ENCODE peak calls at places on chromosomes 5 and 9, in ten cellular contexts. W, J, E, P, H, S, M, D, G and Q are unnamed samples.

GRCh38 chr9:16282216-16282615 is 588.3 kb downstream of the BNC2 start:
- DNase-seq in D (no peak), H (peak; percentile 20), E (no peak), W (no peak), S (no peak), J (no peak), M (no peak), G (no peak), P (no peak), Q (no peak)

GRCh38 chr9:13810510-13810909 is 503.4 kb downstream of the NFIB start:
- DNase-seq in E (no peak), J (no peak), P (no peak), G (no peak), M (no peak), W (peak; percentile 32), D (no peak), H (no peak), S (no peak), Q (no peak)

GRCh38 chr5:82522912-82523311 is 244.8 kb upstream of the RPS23 start:
- DNase-seq in S (no peak), P (no peak), E (no peak), D (no peak), J (no peak), M (no peak), G (no peak), H (peak; percentile 48), W (no peak), Q (no peak)

GRCh38 chr5:152264656-152265055 is 140.4 kb downstream of the NMUR2 start:
- DNase-seq in D (no peak), P (no peak), H (no peak), M (no peak), E (no peak), S (no peak), W (no peak), G (no peak), J (no peak), Q (no peak)

GRCh38 chr5:119063579-119064379 is 7.1 kb upstream of the DMXL1 start:
- DNase-seq in M (no peak), P (no peak), H (no peak), S (no peak), E (peak; percentile 35), W (no peak), G (no peak), D (no peak), J (no peak), Q (peak; percentile 2)

GRCh38 chr9:126095546-126096190 is 231.0 kb upstream of the MVB12B start:
- DNase-seq in M (no peak), H (no peak), E (no peak), J (no peak), G (no peak), D (no peak), W (no peak), P (no peak), S (no peak), Q (no peak)

GRCh38 chr9:124894741-124895170 is 32.8 kb downstream of the ARPC5L start:
- DNase-seq in D (no peak), E (peak; percentile 12), J (no peak), M (no peak), S (peak; percentile 61), W (no peak), H (no peak), P (no peak), G (no peak), Q (peak; percentile 8)

GRCh38 chr5:90888511-90889324 is 330.1 kb downstream of the ADGRV1 start:
- DNase-seq in E (no peak), S (no peak), J (no peak), H (peak; percentile 2), D (no peak), W (no peak), M (no peak), P (no peak), G (no peak), Q (no peak)

GRCh38 chr5:173970878-173971650 is 17.9 kb upstream of the C5orf47 start:
- DNase-seq in P (no peak), W (no peak), D (no peak), E (no peak), H (no peak), M (no peak), J (no peak), G (no peak), S (no peak), Q (no peak)

GRCh38 chr9:114972510-114972909 is 42.1 kb upstream of the TNFSF8 start:
- DNase-seq in W (no peak), M (no peak), H (no peak), S (no peak), G (no peak), E (no peak), J (no peak), P (no peak), D (no peak), Q (no peak)

GRCh38 chr5:109911731-109912130 is 222.0 kb downstream of the MAN2A1 start:
- DNase-seq in D (no peak), M (peak; percentile 12), H (no peak), W (no peak), J (no peak), G (no peak), P (no peak), E (no peak), S (no peak), Q (no peak)

GRCh38 chr9:27451207-27451792 is 72.8 kb upstream of the IFNK start:
- DNase-seq in D (no peak), J (no peak), G (no peak), H (no peak), M (peak; percentile 40), E (no peak), S (no peak), W (no peak), P (no peak), Q (no peak)

GRCh38 chr5:29077451-29077850 is 2039.1 kb upstream of the CDH9 start:
- DNase-seq in M (no peak), H (no peak), S (no peak), P (no peak), W (no peak), J (no peak), E (no peak), G (no peak), D (no peak), Q (no peak)

GRCh38 chr9:122065923-122066629 is 27.0 kb downstream of the TTLL11 start:
- DNase-seq in W (no peak), M (no peak), G (no peak), D (no peak), P (no peak), J (no peak), E (no peak), S (no peak), H (no peak), Q (no peak)

GRCh38 chr5:67290620-67291019 is 94.0 kb upstream of the CD180 start:
- DNase-seq in E (no peak), W (no peak), M (no peak), J (no peak), P (no peak), D (no peak), G (no peak), H (no peak), S (no peak), Q (no peak)

GRCh38 chr5:178791976-178792375 is 61.5 kb upstream of the ZNF354A start:
- DNase-seq in D (no peak), G (no peak), W (no peak), H (no peak), J (no peak), E (no peak), M (no peak), P (no peak), S (no peak), Q (no peak)

GRCh38 chr9:4084440-4084818 is 215.4 kb downstream of the GLIS3 start:
- DNase-seq in E (no peak), H (no peak), S (no peak), M (no peak), P (no peak), J (peak; percentile 22), D (no peak), W (no peak), G (no peak), Q (no peak)

GRCh38 chr5:168359820-168360460 is 68.5 kb downstream of the WWC1 start:
- DNase-seq in H (no peak), G (no peak), E (no peak), M (no peak), D (no peak), W (no peak), J (no peak), S (no peak), P (no peak), Q (no peak)

GRCh38 chr9:21708846-21709245 is 93.6 kb upstream of the MTAP start:
- DNase-seq in M (no peak), E (no peak), S (no peak), W (no peak), H (no peak), P (no peak), J (no peak), G (no peak), D (no peak), Q (no peak)

GRCh38 chr5:42612997-42613396 is 143.6 kb upstream of the CCDC152 start:
- DNase-seq in E (no peak), M (no peak), G (no peak), H (no peak), W (no peak), D (no peak), S (no peak), J (no peak), P (no peak), Q (no peak)

GRCh38 chr9:37999501-38000189 is 69.4 kb downstream of the SHB start:
- DNase-seq in H (peak; percentile 63), P (peak; percentile 42), G (no peak), D (no peak), W (no peak), M (no peak), J (no peak), S (peak; percentile 21), E (no peak), Q (no peak)

GRCh38 chr5:169301386-169301930 is 519 bp upstream of the SLIT3 start:
- DNase-seq in J (no peak), W (no peak), P (no peak), S (no peak), D (no peak), E (no peak), M (no peak), H (no peak), G (no peak), Q (no peak)

GRCh38 chr9:9499546-9499945 is 1113.3 kb downstream of the PTPRD start:
- DNase-seq in G (no peak), S (no peak), H (no peak), P (no peak), W (no peak), D (no peak), J (no peak), M (no peak), E (no peak), Q (no peak)

GRCh38 chr9:37031902-37032301 is 2.2 kb downstream of the PAX5 start:
- DNase-seq in G (no peak), E (no peak), M (no peak), J (no peak), D (no peak), H (no peak), W (no peak), S (no peak), P (no peak), Q (no peak)